ENCODE peak calls at places on chromosomes 11 and 22, in four cellular contexts. K is mucosa of descending colon; X is heart left ventricle; L is CD8-positive, alpha-beta T cell. I is an unnamed sample.

GRCh38 chr22:25484498-25484897 is 80.0 kb upstream of the GRK3 start:
- DNase-seq in K (no peak), X (no peak), L (no peak), I (no peak)

GRCh38 chr22:31944700-31945477 is 554 bp downstream of the YWHAH start:
- DNase-seq in K (peak; percentile 76), X (peak; percentile 70), L (no peak), I (peak; percentile 45)

GRCh38 chr22:37137903-37138665 is 11.6 kb downstream of the IL2RB start:
- DNase-seq in K (no peak), X (no peak), L (no peak), I (no peak)

GRCh38 chr22:20063271-20064139 is 16.5 kb upstream of the DGCR8 start:
- DNase-seq in K (no peak), X (no peak), L (no peak), I (no peak)

GRCh38 chr11:77171254-77171653 is 43.2 kb downstream of the MYO7A start:
- DNase-seq in K (peak; percentile 26), X (no peak), L (no peak), I (no peak)

GRCh38 chr11:59141191-59141590 is 1.5 kb upstream of the FAM111A start:
- DNase-seq in K (no peak), X (no peak), L (no peak), I (no peak)

GRCh38 chr11:34192481-34193401 is 87.3 kb downstream of the NAT10 start:
- DNase-seq in K (no peak), X (peak; percentile 43), L (no peak), I (no peak)

GRCh38 chr22:21045585-21046294 is at the start of gene LRRC74B:
- DNase-seq in K (peak; percentile 90), X (peak; percentile 88), L (peak; percentile 64), I (peak; percentile 90)

GRCh38 chr22:43747877-43748276 is 64.2 kb downstream of the EFCAB6 start:
- DNase-seq in K (no peak), X (no peak), L (no peak), I (no peak)

GRCh38 chr11:67498544-67498972 is 6.6 kb downstream of the PITPNM1 start:
- DNase-seq in K (peak; percentile 47), X (peak; percentile 69), L (no peak), I (no peak)

GRCh38 chr11:70364198-70364597 is 34.1 kb upstream of the CTTN start:
- DNase-seq in K (no peak), X (no peak), L (no peak), I (no peak)

GRCh38 chr11:97140885-97141494 is 751.2 kb downstream of the JRKL start:
- DNase-seq in K (no peak), X (no peak), L (no peak), I (no peak)

GRCh38 chr11:101046947-101047346 is 82.7 kb downstream of the PGR start:
- DNase-seq in K (no peak), X (no peak), L (no peak), I (no peak)

GRCh38 chr22:26168934-26169311 is 339 bp upstream of the SEZ6L start:
- DNase-seq in K (no peak), X (no peak), L (no peak), I (no peak)

GRCh38 chr11:117189941-117190544 is 9.1 kb upstream of the TAGLN start:
- DNase-seq in K (peak; percentile 47), X (no peak), L (no peak), I (no peak)

GRCh38 chr11:69212121-69213110 is 56.7 kb downstream of the SMIM38 start:
- DNase-seq in K (no peak), X (no peak), L (no peak), I (no peak)

GRCh38 chr11:128627666-128628342 is 40.4 kb upstream of the ETS1 start:
- DNase-seq in K (no peak), X (no peak), L (peak; percentile 38), I (no peak)

GRCh38 chr11:118003021-118003423 is 16.8 kb downstream of the IL10RA start:
- DNase-seq in K (no peak), X (no peak), L (peak; percentile 42), I (no peak)

GRCh38 chr11:30914143-30914762 is 328.1 kb upstream of the MPPED2 start:
- DNase-seq in K (no peak), X (peak; percentile 51), L (no peak), I (peak; percentile 24)

GRCh38 chr11:100878474-100878873 is 191.4 kb downstream of the ARHGAP42 start:
- DNase-seq in K (no peak), X (peak; percentile 28), L (no peak), I (no peak)

GRCh38 chr11:11876458-11876857 is 34.7 kb downstream of the USP47 start:
- DNase-seq in K (no peak), X (no peak), L (no peak), I (no peak)

GRCh38 chr11:13358871-13359270 is 81.3 kb downstream of the BMAL1 start:
- DNase-seq in K (no peak), X (no peak), L (no peak), I (no peak)

GRCh38 chr11:63273685-63274084 is 30.3 kb upstream of the SLC22A25 start:
- DNase-seq in K (no peak), X (no peak), L (no peak), I (no peak)

GRCh38 chr11:114617157-114618124 is 21.9 kb upstream of the NXPE4 start:
- DNase-seq in K (no peak), X (no peak), L (no peak), I (no peak)

GRCh38 chr11:92880391-92880790 is 89.1 kb upstream of the MTNR1B start:
- DNase-seq in K (no peak), X (no peak), L (no peak), I (no peak)

GRCh38 chr11:56183459-56183858 is 7.0 kb downstream of the OR5J2 start:
- DNase-seq in K (no peak), X (no peak), L (no peak), I (no peak)

GRCh38 chr11:67583319-67584204 is at the start of gene GSTP1:
- DNase-seq in K (peak; percentile 92), X (peak; percentile 93), L (peak; percentile 79), I (peak; percentile 93)

DNA sequence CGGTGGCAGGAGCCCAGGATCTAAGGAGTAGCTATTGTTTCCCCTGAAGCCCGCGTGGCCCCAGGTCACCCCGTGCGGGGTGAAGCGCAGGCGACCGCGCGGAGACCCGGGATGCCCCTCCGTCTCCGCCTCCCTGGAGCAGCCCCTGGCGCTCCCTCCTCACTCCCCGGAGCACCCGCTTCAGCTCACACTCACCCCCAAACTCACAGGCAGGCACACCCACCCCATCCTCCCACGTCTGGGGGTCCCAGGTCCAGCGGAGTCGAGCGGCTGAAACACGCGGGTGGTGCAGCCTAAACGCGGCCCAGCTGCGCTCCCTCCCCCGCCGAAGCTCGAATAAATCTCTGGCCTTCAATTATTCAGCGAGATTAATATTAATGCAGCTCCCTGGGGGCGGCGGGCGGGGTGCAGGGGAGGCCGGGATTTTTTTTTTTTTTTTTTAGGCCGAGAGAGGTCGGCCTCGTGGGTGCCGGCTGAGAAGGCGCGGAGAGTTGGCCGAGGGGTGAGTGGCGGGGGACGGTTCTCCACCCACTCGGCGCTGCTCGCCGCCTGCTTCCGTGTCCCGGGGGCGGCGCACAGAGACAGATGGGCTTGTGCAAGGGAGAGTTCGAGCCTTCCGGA is 465 bp upstream of the SLC1A2 start:
- DNase-seq in K (no peak), X (peak; percentile 29), L (no peak), I (peak; percentile 62)
- H3K4me3 ChIP-seq in K (no peak overlapping the region), X (peak overlapping the region; percentile 53), L (no peak overlapping the region), I (peak overlapping the region; percentile 54)

GRCh38 chr22:48523761-48524160 is 1303.9 kb downstream of the BRD1 start:
- DNase-seq in K (no peak), X (no peak), L (no peak), I (no peak)
- H3K9me3 ChIP-seq in K (no peaks in the 10 kb centered on the region), X (no peaks in the 10 kb centered on the region), L (no peaks in the 10 kb centered on the region), I (no peaks in the 10 kb centered on the region)

DNA sequence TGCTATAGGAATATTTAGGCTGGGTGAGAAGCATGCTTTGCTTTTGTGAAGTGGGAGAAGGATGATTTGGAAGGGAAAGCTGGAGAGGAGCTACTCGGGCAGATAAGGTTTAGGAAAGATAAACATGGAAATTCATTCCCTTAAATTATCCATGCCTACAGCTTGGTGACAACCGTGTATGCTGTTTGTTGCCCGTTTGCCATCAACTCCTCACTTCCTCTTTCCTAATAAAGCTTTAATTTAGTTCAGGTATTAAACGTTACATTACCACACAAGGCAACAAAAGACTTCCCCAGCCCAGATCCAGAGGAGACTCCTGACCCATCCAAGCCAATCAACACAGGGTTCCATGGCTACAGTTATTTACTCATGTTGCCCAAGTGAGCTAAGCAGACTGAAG is 101.8 kb upstream of the GRAMD1B start:
- DNase-seq in K (no peak), X (no peak), L (no peak), I (no peak)
- H3K4me3 ChIP-seq in K (no peak overlapping the region), X (no peak overlapping the region), L (no peak overlapping the region), I (no peak overlapping the region)

GRCh38 chr11:10696797-10697620 is 3.5 kb upstream of the IRAG1 start:
- DNase-seq in K (no peak), X (peak; percentile 33), L (no peak), I (no peak)

GRCh38 chr11:10693509-10694071 is at the start of gene IRAG1:
- DNase-seq in K (peak; percentile 64), X (peak; percentile 68), L (no peak), I (no peak)

GRCh38 chr11:10692716-10693115 is 839 bp downstream of the IRAG1 start:
- DNase-seq in K (no peak), X (no peak), L (no peak), I (no peak)

GRCh38 chr11:10695821-10696220 is 2.3 kb upstream of the IRAG1 start:
- DNase-seq in K (no peak), X (no peak), L (no peak), I (no peak)

GRCh38 chr11:10694481-10695239 is 1.1 kb upstream of the IRAG1 start:
- DNase-seq in K (no peak), X (no peak), L (no peak), I (no peak)
- H3K9me3 ChIP-seq in K (no peaks in the 10 kb centered on the region), X (no peaks in the 10 kb centered on the region), L (no peaks in the 10 kb centered on the region), I (no peaks in the 10 kb centered on the region)

GRCh38 chr11:607020-607780 is 8.6 kb downstream of the IRF7 start:
- DNase-seq in K (peak; percentile 45), X (no peak), L (no peak), I (peak; percentile 78)

GRCh38 chr11:606245-606644 is 9.5 kb downstream of the IRF7 start:
- DNase-seq in K (peak; percentile 61), X (peak; percentile 77), L (no peak), I (peak; percentile 70)

GRCh38 chr11:603154-603553 is 12.6 kb downstream of the IRF7 start:
- DNase-seq in K (no peak), X (no peak), L (no peak), I (no peak)

GRCh38 chr11:607971-608659 is 7.6 kb downstream of the IRF7 start:
- DNase-seq in K (peak; percentile 47), X (no peak), L (no peak), I (peak; percentile 71)

GRCh38 chr11:605286-606129 is 10.2 kb downstream of the IRF7 start:
- DNase-seq in K (peak; percentile 48), X (no peak), L (no peak), I (peak; percentile 12)
- H3K4me3 ChIP-seq in K (no peak overlapping the region), X (no peak overlapping the region), L (no peak overlapping the region), I (no peak overlapping the region)

DNA sequence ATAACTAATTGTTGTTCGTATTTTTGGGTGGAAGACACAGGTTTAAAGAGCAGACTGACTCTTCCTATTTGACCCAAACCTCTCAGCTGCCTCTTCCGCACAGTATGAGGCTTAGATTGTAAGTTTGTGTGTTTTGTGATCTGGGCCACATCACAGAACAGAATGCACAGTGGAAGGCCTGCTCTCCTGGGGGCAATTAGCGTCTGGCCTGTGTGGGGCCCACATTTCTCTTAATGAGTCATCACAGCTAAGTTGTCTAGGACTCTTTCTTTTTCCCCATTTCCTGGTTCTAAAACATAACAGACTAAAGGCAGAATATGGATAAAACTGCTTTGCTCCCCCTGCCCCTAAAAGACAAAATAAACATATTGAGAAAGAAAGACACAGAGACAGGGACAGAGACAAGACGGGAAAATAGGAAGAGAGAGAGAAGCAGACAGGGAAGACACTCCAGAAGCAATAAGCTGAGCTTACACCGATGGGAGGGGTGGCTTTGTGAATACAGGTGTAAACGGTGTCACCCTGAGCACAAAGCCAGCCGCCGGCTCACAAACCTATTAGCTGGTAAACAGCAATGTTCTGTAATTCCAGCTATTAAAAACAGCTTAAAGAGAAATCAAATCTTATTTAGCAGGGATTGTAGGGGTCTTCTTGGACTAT is 127.4 kb upstream of the OPCML start:
- DNase-seq in K (no peak), X (no peak), L (no peak), I (no peak)
- H3K9me3 ChIP-seq in K (peaks cover 5% of the 10 kb centered on the region), X (peaks cover 9% of the 10 kb centered on the region), L (no peaks in the 10 kb centered on the region), I (no peaks in the 10 kb centered on the region)